ENCODE peak calls at places on chromosomes 12 and 14, in ten cellular contexts. C, F, K, B, I, U, Q, N, O and T are unnamed samples.

GRCh38 chr12:99454539-99455172 is 192.9 kb upstream of the GARIN6 start:
- DNase-seq in C (no peak), F (no peak), K (no peak), B (no peak), I (no peak), U (no peak), Q (no peak), N (no peak), O (no peak), T (no peak)

GRCh38 chr12:6092784-6093722 is 31.4 kb downstream of the VWF start:
- DNase-seq in C (peak), F (peak), K (peak), B (no peak), I (no peak), U (peak), Q (no peak), N (peak), O (no peak), T (peak)

GRCh38 chr12:131511803-131512564 is 198.9 kb upstream of the SFSWAP start:
- DNase-seq in C (no peak), F (no peak), K (no peak), B (no peak), I (no peak), U (no peak), Q (no peak), N (no peak), O (no peak), T (no peak)

GRCh38 chr12:56151672-56152131 is 685 bp upstream of the MYL6B start:
- DNase-seq in C (peak), F (no peak), K (no peak), B (no peak), I (no peak), U (no peak), Q (no peak), N (peak), O (no peak), T (no peak)

GRCh38 chr12:113136128-113136989 is 798 bp upstream of the RASAL1 start:
- DNase-seq in C (no peak), F (no peak), K (no peak), B (peak), I (no peak), U (no peak), Q (no peak), N (no peak), O (no peak), T (no peak)

GRCh38 chr12:94099191-94099983 is 49.0 kb upstream of the PLXNC1 start:
- DNase-seq in C (peak), F (peak), K (no peak), B (no peak), I (no peak), U (peak), Q (no peak), N (no peak), O (no peak), T (no peak)

GRCh38 chr14:103523583-103523969 is 946 bp upstream of the CKB start:
- DNase-seq in C (no peak), F (no peak), K (no peak), B (no peak), I (no peak), U (no peak), Q (no peak), N (no peak), O (no peak), T (no peak)

GRCh38 chr12:15662983-15663659 is 126.1 kb downstream of the EPS8 start:
- DNase-seq in C (peak), F (no peak), K (no peak), B (no peak), I (no peak), U (no peak), Q (no peak), N (no peak), O (no peak), T (no peak)

GRCh38 chr12:53205747-53206146 is 1.3 kb downstream of the ITGB7 start:
- DNase-seq in C (peak), F (peak), K (no peak), B (no peak), I (no peak), U (peak), Q (no peak), N (no peak), O (no peak), T (no peak)

GRCh38 chr14:63249112-63249511 is 44.9 kb downstream of the RHOJ start:
- DNase-seq in C (no peak), F (peak), K (peak), B (no peak), I (no peak), U (peak), Q (peak), N (no peak), O (no peak), T (no peak)
- H3K4me3 ChIP-seq in C (no peak), F (no peak), K (no peak), B (no peak), I (no peak), U (no peak), Q (no peak), N (no peak), O (no peak), T (no peak)

DNA sequence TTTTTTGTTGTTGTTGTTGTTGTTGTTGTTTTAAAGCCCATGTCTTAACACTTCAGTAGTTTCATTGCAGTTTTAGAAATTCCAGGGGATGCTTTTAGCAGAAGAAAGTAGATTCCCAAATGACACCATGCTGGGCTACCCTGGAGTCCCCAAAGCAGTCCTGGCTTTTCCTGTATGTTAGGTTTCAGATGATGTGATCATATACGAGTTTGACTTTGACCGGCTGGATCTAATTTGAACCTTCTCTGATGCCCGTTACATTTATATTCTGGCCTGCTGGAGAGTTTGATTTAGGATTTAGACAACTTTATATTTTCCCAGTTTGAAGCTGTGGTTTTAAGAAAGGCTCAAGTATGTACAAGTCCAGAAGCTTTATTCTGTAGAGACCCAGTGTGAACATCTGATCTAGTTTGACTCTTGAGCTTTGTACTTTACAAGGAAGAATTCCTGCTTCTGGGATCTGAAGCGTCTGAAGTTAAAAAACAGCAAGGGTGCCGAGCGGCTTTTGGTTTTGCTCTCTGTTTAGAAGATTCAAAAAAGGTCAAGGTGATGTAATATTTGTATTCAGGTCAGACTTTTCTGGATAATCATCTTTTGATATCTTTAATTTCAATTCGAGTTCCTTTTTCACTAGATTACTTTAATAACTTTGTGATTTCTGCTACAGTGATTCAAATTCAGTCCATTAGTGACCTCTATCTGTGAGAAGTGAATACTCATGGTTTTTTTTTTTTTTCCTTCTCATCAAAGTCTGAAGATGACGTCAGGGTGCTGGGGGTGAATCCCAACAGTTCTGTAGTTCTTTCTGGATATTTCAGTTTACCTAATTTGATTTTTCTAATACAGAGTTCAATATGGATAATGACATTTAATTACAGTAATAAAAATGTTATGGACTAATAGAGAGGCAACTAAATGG is 6.2 kb downstream of the FLRT2 start:
- DNase-seq in C (peak), F (no peak), K (no peak), B (no peak), I (no peak), U (peak), Q (no peak), N (peak), O (no peak), T (no peak)
- H3K4me3 ChIP-seq in C (no peak), F (no peak), K (peak), B (peak), I (no peak), U (no peak), Q (no peak), N (peak), O (no peak), T (no peak)

GRCh38 chr14:67768219-67768618 is 48.2 kb downstream of the ZFYVE26 start:
- DNase-seq in C (no peak), F (no peak), K (no peak), B (no peak), I (no peak), U (no peak), Q (no peak), N (no peak), O (no peak), T (no peak)

GRCh38 chr14:67766035-67766680 is 50.2 kb downstream of the ZFYVE26 start:
- DNase-seq in C (no peak), F (no peak), K (no peak), B (no peak), I (no peak), U (no peak), Q (no peak), N (no peak), O (no peak), T (no peak)

GRCh38 chr14:67764496-67764895 is 51.9 kb downstream of the ZFYVE26 start:
- DNase-seq in C (peak), F (no peak), K (no peak), B (no peak), I (no peak), U (no peak), Q (no peak), N (peak), O (no peak), T (no peak)

GRCh38 chr14:67763158-67763822 is 53.1 kb downstream of the ZFYVE26 start:
- DNase-seq in C (peak), F (no peak), K (no peak), B (no peak), I (no peak), U (no peak), Q (no peak), N (peak), O (no peak), T (no peak)

GRCh38 chr14:67765192-67765834 is 51.1 kb downstream of the ZFYVE26 start:
- DNase-seq in C (peak), F (no peak), K (no peak), B (no peak), I (no peak), U (no peak), Q (no peak), N (peak), O (no peak), T (no peak)
- H3K4me3 ChIP-seq in C (no peak), F (no peak), K (no peak), B (no peak), I (no peak), U (no peak), Q (no peak), N (no peak), O (no peak), T (no peak)

GRCh38 chr12:44654641-44655625 is 221.2 kb downstream of the NELL2 start:
- DNase-seq in C (no peak), F (no peak), K (no peak), B (peak), I (no peak), U (no peak), Q (no peak), N (no peak), O (no peak), T (no peak)

GRCh38 chr12:44647891-44648690 is 228.0 kb downstream of the NELL2 start:
- DNase-seq in C (no peak), F (no peak), K (no peak), B (no peak), I (no peak), U (no peak), Q (no peak), N (no peak), O (no peak), T (no peak)

GRCh38 chr12:44653886-44654527 is 222.1 kb downstream of the NELL2 start:
- DNase-seq in C (no peak), F (no peak), K (no peak), B (no peak), I (no peak), U (no peak), Q (no peak), N (no peak), O (no peak), T (no peak)
- H3K4me3 ChIP-seq in C (no peak), F (no peak), K (no peak), B (no peak), I (no peak), U (no peak), Q (no peak), N (no peak), O (no peak), T (no peak)

DNA sequence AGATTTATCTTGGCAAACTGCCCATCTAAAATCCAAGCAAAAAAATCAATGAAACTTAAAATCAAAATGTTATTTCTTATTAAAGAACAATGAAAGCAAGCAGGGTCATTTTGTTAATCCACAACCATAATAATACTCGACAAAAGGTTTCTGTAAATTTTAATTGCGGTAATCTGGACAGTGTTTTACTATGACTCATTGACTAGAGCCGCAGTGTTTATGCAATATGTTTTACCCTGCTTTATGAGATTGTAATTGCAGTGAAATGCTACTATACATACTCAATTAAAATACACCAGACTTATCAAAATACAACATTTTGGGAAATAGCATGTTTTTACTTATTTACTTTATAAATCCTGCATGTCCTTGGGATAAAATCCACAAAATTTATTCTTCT is 12.9 kb upstream of the LGR5 start:
- DNase-seq in C (peak), F (no peak), K (no peak), B (no peak), I (no peak), U (peak), Q (no peak), N (no peak), O (no peak), T (no peak)
- H3K4me3 ChIP-seq in C (no peak), F (no peak), K (no peak), B (no peak), I (no peak), U (no peak), Q (no peak), N (no peak), O (no peak), T (no peak)

DNA sequence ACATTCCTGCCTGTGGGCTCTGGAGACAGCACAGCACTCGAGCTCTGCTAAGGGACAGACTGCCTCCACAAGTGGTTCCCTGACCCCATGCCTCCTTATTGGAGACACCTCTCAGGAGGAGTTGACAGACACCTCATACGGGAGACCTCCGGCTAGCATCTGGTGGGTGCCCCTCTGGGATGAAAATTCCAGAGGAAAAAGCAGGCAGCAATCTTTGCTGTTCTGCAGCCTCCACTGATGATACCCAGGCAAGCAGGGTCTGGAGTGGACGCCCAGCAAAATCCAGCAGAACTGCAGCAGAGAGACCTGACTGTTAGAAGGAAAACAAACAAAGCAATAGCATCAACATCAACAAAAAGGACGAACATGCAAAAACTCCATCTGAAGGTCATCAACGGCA is 639.4 kb downstream of the SLC16A7 start:
- DNase-seq in C (no peak), F (no peak), K (no peak), B (no peak), I (no peak), U (no peak), Q (no peak), N (no peak), O (no peak), T (no peak)
- H3K4me3 ChIP-seq in C (no peak), F (no peak), K (no peak), B (no peak), I (no peak), U (no peak), Q (no peak), N (no peak), O (no peak), T (no peak)

DNA sequence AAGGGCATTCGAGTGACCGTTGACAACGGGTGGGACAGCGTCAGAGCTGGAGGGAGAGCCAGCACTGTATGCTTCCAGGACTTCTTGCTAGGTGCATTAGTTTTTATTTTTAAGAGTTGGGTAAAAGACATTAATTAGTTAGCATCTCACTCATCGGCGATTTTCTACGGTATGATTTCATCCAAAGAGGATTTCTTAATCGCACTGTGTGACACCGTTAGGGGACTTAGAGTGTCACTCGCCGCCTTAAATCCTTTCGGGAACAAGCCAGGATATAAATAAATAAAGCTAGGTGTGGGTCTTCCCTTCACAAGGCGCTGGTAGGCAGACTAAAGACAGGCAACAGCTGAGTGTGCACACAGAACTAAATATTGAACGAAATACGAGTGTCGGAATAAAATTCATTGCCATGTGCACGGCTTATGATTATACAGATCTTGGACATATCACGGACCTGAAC is 869 bp upstream of the NOVA1 start:
- DNase-seq in C (no peak), F (no peak), K (no peak), B (no peak), I (no peak), U (no peak), Q (no peak), N (no peak), O (no peak), T (no peak)
- H3K4me3 ChIP-seq in C (peak), F (peak), K (peak), B (peak), I (peak), U (peak), Q (peak), N (peak), O (peak), T (peak)

GRCh38 chr12:87092421-87092820 is 836.2 kb upstream of the MGAT4C start:
- DNase-seq in C (no peak), F (no peak), K (no peak), B (no peak), I (no peak), U (no peak), Q (no peak), N (no peak), O (no peak), T (no peak)
- H3K4me3 ChIP-seq in C (no peak), F (no peak), K (no peak), B (no peak), I (no peak), U (no peak), Q (no peak), N (no peak), O (no peak), T (no peak)